ENCODE peak calls at places on chromosomes 4 and X, in four cellular contexts. One of them, this sample, is unnamed.

GRCh38 chr4:22490718-22491330 is 25.0 kb downstream of the ADGRA3 start:
- DNase-seq in iPS DF 6.9: no peak
- DNase-seq in suprapubic skin: no peak
- DNase-seq in T-helper 2 cell: no peak
- DNase-seq in this sample: no peak

GRCh38 chrX:109266034-109266433 is 215.9 kb downstream of the GUCY2F start:
- DNase-seq in iPS DF 6.9: no peak
- DNase-seq in suprapubic skin: no peak
- DNase-seq in T-helper 2 cell: no peak
- DNase-seq in this sample: no peak

GRCh38 chr4:8394125-8394524 is 46.4 kb downstream of the ACOX3 start:
- DNase-seq in iPS DF 6.9: no peak
- DNase-seq in suprapubic skin: peak; percentile 83
- DNase-seq in T-helper 2 cell: no peak
- DNase-seq in this sample: no peak

GRCh38 chrX:20620301-20620700 is 353.6 kb upstream of the RPS6KA3 start:
- DNase-seq in iPS DF 6.9: no peak
- DNase-seq in suprapubic skin: no peak
- DNase-seq in T-helper 2 cell: no peak
- DNase-seq in this sample: no peak

GRCh38 chr4:41375561-41375960 is 118.8 kb downstream of the UCHL1 start:
- DNase-seq in iPS DF 6.9: no peak
- DNase-seq in suprapubic skin: no peak
- DNase-seq in T-helper 2 cell: no peak
- DNase-seq in this sample: no peak

GRCh38 chr4:114115526-114115925 is 136.1 kb upstream of the ARSJ start:
- DNase-seq in iPS DF 6.9: no peak
- DNase-seq in suprapubic skin: no peak
- DNase-seq in T-helper 2 cell: no peak
- DNase-seq in this sample: no peak

GRCh38 chrX:107272431-107272921 is 66.1 kb downstream of the DNAAF6 start:
- DNase-seq in iPS DF 6.9: peak; percentile 33
- DNase-seq in suprapubic skin: no peak
- DNase-seq in T-helper 2 cell: no peak
- DNase-seq in this sample: peak; percentile 25

GRCh38 chrX:55011294-55011693 is 11.1 kb downstream of the APEX2 start:
- DNase-seq in iPS DF 6.9: no peak
- DNase-seq in suprapubic skin: no peak
- DNase-seq in T-helper 2 cell: no peak
- DNase-seq in this sample: no peak

GRCh38 chr4:109833756-109834155 is 6.0 kb downstream of the RRH start:
- DNase-seq in iPS DF 6.9: no peak
- DNase-seq in suprapubic skin: no peak
- DNase-seq in T-helper 2 cell: no peak
- DNase-seq in this sample: no peak

GRCh38 chr4:147447820-147448219 is 33.1 kb upstream of the EDNRA start:
- DNase-seq in iPS DF 6.9: no peak
- DNase-seq in suprapubic skin: no peak
- DNase-seq in T-helper 2 cell: no peak
- DNase-seq in this sample: no peak

GRCh38 chrX:103615781-103616180 is 8.0 kb downstream of the TCEAL3 start:
- DNase-seq in iPS DF 6.9: no peak
- DNase-seq in suprapubic skin: no peak
- DNase-seq in T-helper 2 cell: no peak
- DNase-seq in this sample: no peak

GRCh38 chr4:173899813-173900212 is 369.8 kb upstream of the HAND2 start:
- DNase-seq in iPS DF 6.9: no peak
- DNase-seq in suprapubic skin: no peak
- DNase-seq in T-helper 2 cell: no peak
- DNase-seq in this sample: no peak

GRCh38 chr4:113635739-113636437 is 125.7 kb downstream of the CAMK2D start:
- DNase-seq in iPS DF 6.9: no peak
- DNase-seq in suprapubic skin: no peak
- DNase-seq in T-helper 2 cell: no peak
- DNase-seq in this sample: no peak

GRCh38 chrX:25028726-25029125 is 13.0 kb upstream of the ARX start:
- DNase-seq in iPS DF 6.9: no peak
- DNase-seq in suprapubic skin: no peak
- DNase-seq in T-helper 2 cell: no peak
- DNase-seq in this sample: no peak

GRCh38 chr4:25466966-25467697 is 90.1 kb downstream of the ANAPC4 start:
- DNase-seq in iPS DF 6.9: no peak
- DNase-seq in suprapubic skin: no peak
- DNase-seq in T-helper 2 cell: no peak
- DNase-seq in this sample: no peak

GRCh38 chrX:74923942-74924448 is 1.3 kb downstream of the NEXMIF start:
- DNase-seq in iPS DF 6.9: peak; percentile 1
- DNase-seq in suprapubic skin: no peak
- DNase-seq in T-helper 2 cell: no peak
- DNase-seq in this sample: no peak

GRCh38 chrX:153885968-153886903 is at the start of gene L1CAM:
- DNase-seq in iPS DF 6.9: no peak
- DNase-seq in suprapubic skin: no peak
- DNase-seq in T-helper 2 cell: no peak
- DNase-seq in this sample: no peak

GRCh38 chrX:7372843-7373525 is 225.0 kb upstream of the PUDP start:
- DNase-seq in iPS DF 6.9: no peak
- DNase-seq in suprapubic skin: no peak
- DNase-seq in T-helper 2 cell: no peak
- DNase-seq in this sample: no peak

GRCh38 chr4:6875431-6875831 is 34.2 kb upstream of the TBC1D14 start:
- DNase-seq in iPS DF 6.9: no peak
- DNase-seq in suprapubic skin: no peak
- DNase-seq in T-helper 2 cell: no peak
- DNase-seq in this sample: no peak

GRCh38 chr4:153728151-153728550 is 31.7 kb downstream of the RNF175 start:
- DNase-seq in iPS DF 6.9: no peak
- DNase-seq in suprapubic skin: no peak
- DNase-seq in T-helper 2 cell: no peak
- DNase-seq in this sample: no peak

GRCh38 chr4:3168029-3168428 is 80.9 kb upstream of the MSANTD1 start:
- DNase-seq in iPS DF 6.9: no peak
- DNase-seq in suprapubic skin: no peak
- DNase-seq in T-helper 2 cell: no peak
- DNase-seq in this sample: peak; percentile 17

GRCh38 chrX:152601848-152602616 is 35.7 kb upstream of the GABRQ start:
- DNase-seq in iPS DF 6.9: peak; percentile 18
- DNase-seq in suprapubic skin: no peak
- DNase-seq in T-helper 2 cell: no peak
- DNase-seq in this sample: peak; percentile 7

GRCh38 chr4:182023469-182023868 is 219.7 kb upstream of the TENM3 start:
- DNase-seq in iPS DF 6.9: no peak
- DNase-seq in suprapubic skin: no peak
- DNase-seq in T-helper 2 cell: no peak
- DNase-seq in this sample: no peak

GRCh38 chr4:26081795-26082498 is 167.9 kb downstream of the SMIM20 start:
- DNase-seq in iPS DF 6.9: no peak
- DNase-seq in suprapubic skin: no peak
- DNase-seq in T-helper 2 cell: no peak
- DNase-seq in this sample: peak; percentile 9

GRCh38 chr4:170259631-170260153 is 169.9 kb upstream of the AADAT start:
- DNase-seq in iPS DF 6.9: peak; percentile 94
- DNase-seq in suprapubic skin: peak; percentile 65
- DNase-seq in T-helper 2 cell: no peak
- DNase-seq in this sample: peak; percentile 88

GRCh38 chr4:113901994-113902787 is 77.3 kb downstream of the ARSJ start:
- DNase-seq in iPS DF 6.9: no peak
- DNase-seq in suprapubic skin: no peak
- DNase-seq in T-helper 2 cell: peak; percentile 42
- DNase-seq in this sample: no peak

GRCh38 chr4:97978791-97979488 is 164.3 kb downstream of the STPG2 start:
- DNase-seq in iPS DF 6.9: no peak
- DNase-seq in suprapubic skin: no peak
- DNase-seq in T-helper 2 cell: no peak
- DNase-seq in this sample: no peak

GRCh38 chr4:52982246-52982950 is 120.3 kb downstream of the RASL11B start:
- DNase-seq in iPS DF 6.9: no peak
- DNase-seq in suprapubic skin: no peak
- DNase-seq in T-helper 2 cell: no peak
- DNase-seq in this sample: no peak

GRCh38 chr4:43251760-43252317 is 359.3 kb downstream of the GRXCR1 start:
- DNase-seq in iPS DF 6.9: no peak
- DNase-seq in suprapubic skin: no peak
- DNase-seq in T-helper 2 cell: no peak
- DNase-seq in this sample: no peak

GRCh38 chrX:109537324-109537665 is 651 bp downstream of the NXT2 start:
- DNase-seq in iPS DF 6.9: no peak
- DNase-seq in suprapubic skin: peak; percentile 65
- DNase-seq in T-helper 2 cell: no peak
- DNase-seq in this sample: no peak